ENCODE peak calls at places on chromosomes 3 and 15, in nine cellular contexts. One of them, this sample, is unnamed.

GRCh38 chr15:81032818-81033217 is 32.1 kb downstream of the TLNRD1 start:
- DNase-seq in Daoy: no peak
- DNase-seq in lower lobe of right lung: no peak
- DNase-seq in IMR-90: no peak
- DNase-seq in stimulated activated CD4-positive, alpha-beta T cell treated with anti-CD3 and anti-CD28 coated beads, Interleukin-12 subunit alpha, Interleukin-12 subunit beta, amount 100 ng/mL, for 4 hours: no peak
- DNase-seq in NCI-H2171 treated with DMSO at 0.1 percent for 48 hours: no peak
- DNase-seq in colonic mucosa: no peak
- DNase-seq in RCC 7860: no peak
- DNase-seq in T-helper 2 cell: no peak
- DNase-seq in this sample: no peak

GRCh38 chr3:187101184-187102072 is 37.9 kb downstream of the RPL39L start:
- DNase-seq in IMR-90: peak; percentile 71
- DNase-seq in Daoy: peak; percentile 82
- DNase-seq in T-helper 2 cell: no peak
- DNase-seq in lower lobe of right lung: peak; percentile 70
- DNase-seq in colonic mucosa: peak; percentile 70
- DNase-seq in RCC 7860: no peak
- DNase-seq in stimulated activated CD4-positive, alpha-beta T cell treated with anti-CD3 and anti-CD28 coated beads, Interleukin-12 subunit alpha, Interleukin-12 subunit beta, amount 100 ng/mL, for 4 hours: peak; percentile 45
- DNase-seq in NCI-H2171 treated with DMSO at 0.1 percent for 48 hours: no peak
- DNase-seq in this sample: peak; percentile 15

GRCh38 chr15:20356444-20357138 is 185.0 kb downstream of the GOLGA6L6 start:
- DNase-seq in NCI-H2171 treated with DMSO at 0.1 percent for 48 hours: no peak
- DNase-seq in Daoy: peak; percentile 75
- DNase-seq in colonic mucosa: no peak
- DNase-seq in T-helper 2 cell: peak; percentile 48
- DNase-seq in IMR-90: no peak
- DNase-seq in RCC 7860: peak; percentile 46
- DNase-seq in stimulated activated CD4-positive, alpha-beta T cell treated with anti-CD3 and anti-CD28 coated beads, Interleukin-12 subunit alpha, Interleukin-12 subunit beta, amount 100 ng/mL, for 4 hours: peak; percentile 84
- DNase-seq in lower lobe of right lung: peak; percentile 73
- DNase-seq in this sample: peak; percentile 52

GRCh38 chr3:26827169-26827568 is 204.6 kb downstream of the LRRC3B start:
- DNase-seq in stimulated activated CD4-positive, alpha-beta T cell treated with anti-CD3 and anti-CD28 coated beads, Interleukin-12 subunit alpha, Interleukin-12 subunit beta, amount 100 ng/mL, for 4 hours: no peak
- DNase-seq in RCC 7860: no peak
- DNase-seq in T-helper 2 cell: no peak
- DNase-seq in IMR-90: no peak
- DNase-seq in colonic mucosa: no peak
- DNase-seq in lower lobe of right lung: no peak
- DNase-seq in Daoy: no peak
- DNase-seq in NCI-H2171 treated with DMSO at 0.1 percent for 48 hours: no peak
- DNase-seq in this sample: no peak

GRCh38 chr15:80798911-80799310 is 19.7 kb downstream of the CEMIP start:
- DNase-seq in T-helper 2 cell: no peak
- DNase-seq in colonic mucosa: no peak
- DNase-seq in IMR-90: no peak
- DNase-seq in stimulated activated CD4-positive, alpha-beta T cell treated with anti-CD3 and anti-CD28 coated beads, Interleukin-12 subunit alpha, Interleukin-12 subunit beta, amount 100 ng/mL, for 4 hours: no peak
- DNase-seq in RCC 7860: no peak
- DNase-seq in lower lobe of right lung: no peak
- DNase-seq in NCI-H2171 treated with DMSO at 0.1 percent for 48 hours: no peak
- DNase-seq in Daoy: no peak
- DNase-seq in this sample: no peak

GRCh38 chr15:42344763-42345162 is 14.5 kb upstream of the CAPN3 start:
- DNase-seq in IMR-90: peak; percentile 83
- DNase-seq in stimulated activated CD4-positive, alpha-beta T cell treated with anti-CD3 and anti-CD28 coated beads, Interleukin-12 subunit alpha, Interleukin-12 subunit beta, amount 100 ng/mL, for 4 hours: no peak
- DNase-seq in colonic mucosa: no peak
- DNase-seq in lower lobe of right lung: no peak
- DNase-seq in NCI-H2171 treated with DMSO at 0.1 percent for 48 hours: no peak
- DNase-seq in T-helper 2 cell: no peak
- DNase-seq in Daoy: peak; percentile 9
- DNase-seq in RCC 7860: no peak
- DNase-seq in this sample: no peak

GRCh38 chr3:111210003-111210699 is 138.5 kb downstream of the NECTIN3 start:
- DNase-seq in Daoy: no peak
- DNase-seq in RCC 7860: no peak
- DNase-seq in IMR-90: peak; percentile 76
- DNase-seq in stimulated activated CD4-positive, alpha-beta T cell treated with anti-CD3 and anti-CD28 coated beads, Interleukin-12 subunit alpha, Interleukin-12 subunit beta, amount 100 ng/mL, for 4 hours: no peak
- DNase-seq in colonic mucosa: no peak
- DNase-seq in T-helper 2 cell: no peak
- DNase-seq in lower lobe of right lung: no peak
- DNase-seq in NCI-H2171 treated with DMSO at 0.1 percent for 48 hours: no peak
- DNase-seq in this sample: no peak

GRCh38 chr3:157174265-157174615 is 14.3 kb upstream of the CCNL1 start:
- DNase-seq in NCI-H2171 treated with DMSO at 0.1 percent for 48 hours: peak; percentile 81
- DNase-seq in colonic mucosa: peak; percentile 48
- DNase-seq in lower lobe of right lung: peak; percentile 64
- DNase-seq in T-helper 2 cell: no peak
- DNase-seq in IMR-90: no peak
- DNase-seq in Daoy: peak; percentile 30
- DNase-seq in stimulated activated CD4-positive, alpha-beta T cell treated with anti-CD3 and anti-CD28 coated beads, Interleukin-12 subunit alpha, Interleukin-12 subunit beta, amount 100 ng/mL, for 4 hours: peak; percentile 19
- DNase-seq in RCC 7860: no peak
- DNase-seq in this sample: no peak

GRCh38 chr15:39845582-39845981 is 62.9 kb upstream of the FSIP1 start:
- DNase-seq in RCC 7860: no peak
- DNase-seq in stimulated activated CD4-positive, alpha-beta T cell treated with anti-CD3 and anti-CD28 coated beads, Interleukin-12 subunit alpha, Interleukin-12 subunit beta, amount 100 ng/mL, for 4 hours: no peak
- DNase-seq in colonic mucosa: no peak
- DNase-seq in lower lobe of right lung: no peak
- DNase-seq in Daoy: no peak
- DNase-seq in IMR-90: no peak
- DNase-seq in T-helper 2 cell: no peak
- DNase-seq in NCI-H2171 treated with DMSO at 0.1 percent for 48 hours: no peak
- DNase-seq in this sample: no peak

GRCh38 chr3:127408684-127409420 is 121.0 kb upstream of the PRR20G start:
- DNase-seq in stimulated activated CD4-positive, alpha-beta T cell treated with anti-CD3 and anti-CD28 coated beads, Interleukin-12 subunit alpha, Interleukin-12 subunit beta, amount 100 ng/mL, for 4 hours: no peak
- DNase-seq in lower lobe of right lung: no peak
- DNase-seq in T-helper 2 cell: no peak
- DNase-seq in colonic mucosa: peak; percentile 12
- DNase-seq in NCI-H2171 treated with DMSO at 0.1 percent for 48 hours: no peak
- DNase-seq in IMR-90: no peak
- DNase-seq in RCC 7860: no peak
- DNase-seq in Daoy: no peak
- DNase-seq in this sample: no peak

GRCh38 chr15:28109626-28110415 is 10.7 kb upstream of the OCA2 start:
- DNase-seq in NCI-H2171 treated with DMSO at 0.1 percent for 48 hours: no peak
- DNase-seq in Daoy: no peak
- DNase-seq in IMR-90: no peak
- DNase-seq in lower lobe of right lung: no peak
- DNase-seq in colonic mucosa: no peak
- DNase-seq in T-helper 2 cell: no peak
- DNase-seq in RCC 7860: no peak
- DNase-seq in stimulated activated CD4-positive, alpha-beta T cell treated with anti-CD3 and anti-CD28 coated beads, Interleukin-12 subunit alpha, Interleukin-12 subunit beta, amount 100 ng/mL, for 4 hours: no peak
- DNase-seq in this sample: no peak

GRCh38 chr15:92683511-92683834 is 27.9 kb upstream of the FAM174B start:
- DNase-seq in Daoy: peak; percentile 29
- DNase-seq in T-helper 2 cell: no peak
- DNase-seq in lower lobe of right lung: no peak
- DNase-seq in NCI-H2171 treated with DMSO at 0.1 percent for 48 hours: peak; percentile 17
- DNase-seq in IMR-90: no peak
- DNase-seq in RCC 7860: no peak
- DNase-seq in colonic mucosa: peak; percentile 35
- DNase-seq in stimulated activated CD4-positive, alpha-beta T cell treated with anti-CD3 and anti-CD28 coated beads, Interleukin-12 subunit alpha, Interleukin-12 subunit beta, amount 100 ng/mL, for 4 hours: no peak
- DNase-seq in this sample: no peak

GRCh38 chr3:101898752-101899169 is 49.4 kb downstream of the NFKBIZ start:
- DNase-seq in NCI-H2171 treated with DMSO at 0.1 percent for 48 hours: no peak
- DNase-seq in stimulated activated CD4-positive, alpha-beta T cell treated with anti-CD3 and anti-CD28 coated beads, Interleukin-12 subunit alpha, Interleukin-12 subunit beta, amount 100 ng/mL, for 4 hours: no peak
- DNase-seq in colonic mucosa: no peak
- DNase-seq in IMR-90: no peak
- DNase-seq in Daoy: no peak
- DNase-seq in T-helper 2 cell: no peak
- DNase-seq in lower lobe of right lung: no peak
- DNase-seq in RCC 7860: no peak
- DNase-seq in this sample: no peak

GRCh38 chr3:184380210-184380626 is 364 bp downstream of the CHRD start:
- DNase-seq in T-helper 2 cell: no peak
- DNase-seq in stimulated activated CD4-positive, alpha-beta T cell treated with anti-CD3 and anti-CD28 coated beads, Interleukin-12 subunit alpha, Interleukin-12 subunit beta, amount 100 ng/mL, for 4 hours: no peak
- DNase-seq in NCI-H2171 treated with DMSO at 0.1 percent for 48 hours: peak; percentile 16
- DNase-seq in IMR-90: no peak
- DNase-seq in RCC 7860: no peak
- DNase-seq in lower lobe of right lung: peak; percentile 66
- DNase-seq in colonic mucosa: peak; percentile 55
- DNase-seq in Daoy: peak; percentile 65
- DNase-seq in this sample: no peak

GRCh38 chr3:171982829-171983228 is 56.5 kb upstream of the FNDC3B start:
- DNase-seq in T-helper 2 cell: no peak
- DNase-seq in lower lobe of right lung: no peak
- DNase-seq in stimulated activated CD4-positive, alpha-beta T cell treated with anti-CD3 and anti-CD28 coated beads, Interleukin-12 subunit alpha, Interleukin-12 subunit beta, amount 100 ng/mL, for 4 hours: no peak
- DNase-seq in colonic mucosa: no peak
- DNase-seq in RCC 7860: peak; percentile 35
- DNase-seq in NCI-H2171 treated with DMSO at 0.1 percent for 48 hours: no peak
- DNase-seq in Daoy: no peak
- DNase-seq in IMR-90: peak; percentile 87
- DNase-seq in this sample: peak; percentile 42

GRCh38 chr3:177294221-177294620 is 96.9 kb upstream of the TBL1XR1 start:
- DNase-seq in Daoy: no peak
- DNase-seq in lower lobe of right lung: no peak
- DNase-seq in IMR-90: peak; percentile 69
- DNase-seq in stimulated activated CD4-positive, alpha-beta T cell treated with anti-CD3 and anti-CD28 coated beads, Interleukin-12 subunit alpha, Interleukin-12 subunit beta, amount 100 ng/mL, for 4 hours: no peak
- DNase-seq in NCI-H2171 treated with DMSO at 0.1 percent for 48 hours: no peak
- DNase-seq in RCC 7860: peak; percentile 94
- DNase-seq in colonic mucosa: no peak
- DNase-seq in T-helper 2 cell: no peak
- DNase-seq in this sample: no peak

GRCh38 chr3:4343258-4343657 is 40.1 kb downstream of the SETMAR start:
- DNase-seq in Daoy: peak; percentile 40
- DNase-seq in lower lobe of right lung: no peak
- DNase-seq in IMR-90: peak; percentile 67
- DNase-seq in NCI-H2171 treated with DMSO at 0.1 percent for 48 hours: no peak
- DNase-seq in colonic mucosa: no peak
- DNase-seq in T-helper 2 cell: no peak
- DNase-seq in RCC 7860: no peak
- DNase-seq in stimulated activated CD4-positive, alpha-beta T cell treated with anti-CD3 and anti-CD28 coated beads, Interleukin-12 subunit alpha, Interleukin-12 subunit beta, amount 100 ng/mL, for 4 hours: no peak
- DNase-seq in this sample: no peak

GRCh38 chr3:52534281-52535183 is 875 bp upstream of the NT5DC2 start:
- DNase-seq in lower lobe of right lung: no peak
- DNase-seq in colonic mucosa: peak; percentile 28
- DNase-seq in IMR-90: peak; percentile 28
- DNase-seq in T-helper 2 cell: no peak
- DNase-seq in stimulated activated CD4-positive, alpha-beta T cell treated with anti-CD3 and anti-CD28 coated beads, Interleukin-12 subunit alpha, Interleukin-12 subunit beta, amount 100 ng/mL, for 4 hours: no peak
- DNase-seq in Daoy: no peak
- DNase-seq in NCI-H2171 treated with DMSO at 0.1 percent for 48 hours: no peak
- DNase-seq in RCC 7860: no peak
- DNase-seq in this sample: no peak

GRCh38 chr3:8988791-8989558 is 25.7 kb upstream of the RAD18 start:
- DNase-seq in lower lobe of right lung: no peak
- DNase-seq in colonic mucosa: no peak
- DNase-seq in RCC 7860: no peak
- DNase-seq in IMR-90: no peak
- DNase-seq in T-helper 2 cell: no peak
- DNase-seq in NCI-H2171 treated with DMSO at 0.1 percent for 48 hours: peak; percentile 2
- DNase-seq in stimulated activated CD4-positive, alpha-beta T cell treated with anti-CD3 and anti-CD28 coated beads, Interleukin-12 subunit alpha, Interleukin-12 subunit beta, amount 100 ng/mL, for 4 hours: no peak
- DNase-seq in Daoy: no peak
- DNase-seq in this sample: no peak

GRCh38 chr3:187968883-187969580 is 184.9 kb upstream of the LPP start:
- DNase-seq in IMR-90: peak; percentile 62
- DNase-seq in stimulated activated CD4-positive, alpha-beta T cell treated with anti-CD3 and anti-CD28 coated beads, Interleukin-12 subunit alpha, Interleukin-12 subunit beta, amount 100 ng/mL, for 4 hours: no peak
- DNase-seq in colonic mucosa: no peak
- DNase-seq in RCC 7860: no peak
- DNase-seq in NCI-H2171 treated with DMSO at 0.1 percent for 48 hours: no peak
- DNase-seq in lower lobe of right lung: no peak
- DNase-seq in Daoy: no peak
- DNase-seq in T-helper 2 cell: no peak
- DNase-seq in this sample: peak; percentile 35

GRCh38 chr3:138477801-138478200 is 43.4 kb downstream of the ESYT3 start:
- DNase-seq in NCI-H2171 treated with DMSO at 0.1 percent for 48 hours: no peak
- DNase-seq in T-helper 2 cell: no peak
- DNase-seq in IMR-90: peak; percentile 17
- DNase-seq in Daoy: no peak
- DNase-seq in colonic mucosa: no peak
- DNase-seq in RCC 7860: no peak
- DNase-seq in stimulated activated CD4-positive, alpha-beta T cell treated with anti-CD3 and anti-CD28 coated beads, Interleukin-12 subunit alpha, Interleukin-12 subunit beta, amount 100 ng/mL, for 4 hours: no peak
- DNase-seq in lower lobe of right lung: no peak
- DNase-seq in this sample: no peak

GRCh38 chr15:36363335-36363734 is 216.1 kb upstream of the CDIN1 start:
- DNase-seq in lower lobe of right lung: no peak
- DNase-seq in Daoy: peak; percentile 55
- DNase-seq in colonic mucosa: no peak
- DNase-seq in NCI-H2171 treated with DMSO at 0.1 percent for 48 hours: no peak
- DNase-seq in stimulated activated CD4-positive, alpha-beta T cell treated with anti-CD3 and anti-CD28 coated beads, Interleukin-12 subunit alpha, Interleukin-12 subunit beta, amount 100 ng/mL, for 4 hours: no peak
- DNase-seq in IMR-90: peak; percentile 40
- DNase-seq in RCC 7860: no peak
- DNase-seq in T-helper 2 cell: no peak
- DNase-seq in this sample: no peak

GRCh38 chr3:185979721-185980121 is 41.9 kb upstream of the TRA2B start:
- DNase-seq in NCI-H2171 treated with DMSO at 0.1 percent for 48 hours: no peak
- DNase-seq in stimulated activated CD4-positive, alpha-beta T cell treated with anti-CD3 and anti-CD28 coated beads, Interleukin-12 subunit alpha, Interleukin-12 subunit beta, amount 100 ng/mL, for 4 hours: no peak
- DNase-seq in RCC 7860: no peak
- DNase-seq in Daoy: no peak
- DNase-seq in colonic mucosa: no peak
- DNase-seq in T-helper 2 cell: no peak
- DNase-seq in lower lobe of right lung: no peak
- DNase-seq in IMR-90: no peak
- DNase-seq in this sample: no peak

GRCh38 chr3:27721717-27722564 is at the start of gene EOMES:
- DNase-seq in NCI-H2171 treated with DMSO at 0.1 percent for 48 hours: peak; percentile 77
- DNase-seq in IMR-90: no peak
- DNase-seq in colonic mucosa: peak; percentile 29
- DNase-seq in RCC 7860: no peak
- DNase-seq in T-helper 2 cell: no peak
- DNase-seq in Daoy: peak; percentile 67
- DNase-seq in stimulated activated CD4-positive, alpha-beta T cell treated with anti-CD3 and anti-CD28 coated beads, Interleukin-12 subunit alpha, Interleukin-12 subunit beta, amount 100 ng/mL, for 4 hours: peak; percentile 56
- DNase-seq in lower lobe of right lung: peak; percentile 52
- DNase-seq in this sample: no peak

GRCh38 chr3:32303051-32303786 is 64.7 kb downstream of the CMTM8 start:
- DNase-seq in RCC 7860: no peak
- DNase-seq in IMR-90: no peak
- DNase-seq in lower lobe of right lung: no peak
- DNase-seq in colonic mucosa: no peak
- DNase-seq in Daoy: no peak
- DNase-seq in stimulated activated CD4-positive, alpha-beta T cell treated with anti-CD3 and anti-CD28 coated beads, Interleukin-12 subunit alpha, Interleukin-12 subunit beta, amount 100 ng/mL, for 4 hours: no peak
- DNase-seq in NCI-H2171 treated with DMSO at 0.1 percent for 48 hours: no peak
- DNase-seq in T-helper 2 cell: no peak
- DNase-seq in this sample: no peak

GRCh38 chr15:29103825-29104565 is 165.6 kb downstream of the NSMCE3 start:
- DNase-seq in IMR-90: peak; percentile 68
- DNase-seq in T-helper 2 cell: peak; percentile 29
- DNase-seq in Daoy: peak; percentile 79
- DNase-seq in lower lobe of right lung: peak; percentile 57
- DNase-seq in stimulated activated CD4-positive, alpha-beta T cell treated with anti-CD3 and anti-CD28 coated beads, Interleukin-12 subunit alpha, Interleukin-12 subunit beta, amount 100 ng/mL, for 4 hours: peak; percentile 58
- DNase-seq in colonic mucosa: peak; percentile 58
- DNase-seq in RCC 7860: peak; percentile 16
- DNase-seq in NCI-H2171 treated with DMSO at 0.1 percent for 48 hours: no peak
- DNase-seq in this sample: peak; percentile 41

GRCh38 chr15:31221936-31222515 is 104.6 kb upstream of the KLF13 start:
- DNase-seq in IMR-90: no peak
- DNase-seq in stimulated activated CD4-positive, alpha-beta T cell treated with anti-CD3 and anti-CD28 coated beads, Interleukin-12 subunit alpha, Interleukin-12 subunit beta, amount 100 ng/mL, for 4 hours: no peak
- DNase-seq in lower lobe of right lung: no peak
- DNase-seq in colonic mucosa: no peak
- DNase-seq in Daoy: no peak
- DNase-seq in RCC 7860: no peak
- DNase-seq in NCI-H2171 treated with DMSO at 0.1 percent for 48 hours: no peak
- DNase-seq in T-helper 2 cell: no peak
- DNase-seq in this sample: no peak

GRCh38 chr15:40340740-40341400 is at the start of gene CCDC9B:
- DNase-seq in T-helper 2 cell: no peak
- DNase-seq in NCI-H2171 treated with DMSO at 0.1 percent for 48 hours: peak; percentile 93
- DNase-seq in lower lobe of right lung: peak; percentile 92
- DNase-seq in stimulated activated CD4-positive, alpha-beta T cell treated with anti-CD3 and anti-CD28 coated beads, Interleukin-12 subunit alpha, Interleukin-12 subunit beta, amount 100 ng/mL, for 4 hours: no peak
- DNase-seq in IMR-90: peak; percentile 84
- DNase-seq in Daoy: peak; percentile 89
- DNase-seq in RCC 7860: peak; percentile 71
- DNase-seq in colonic mucosa: peak; percentile 99
- DNase-seq in this sample: peak; percentile 79

GRCh38 chr3:51408021-51408420 is 16.9 kb downstream of the RBM15B start:
- DNase-seq in T-helper 2 cell: no peak
- DNase-seq in RCC 7860: no peak
- DNase-seq in Daoy: no peak
- DNase-seq in NCI-H2171 treated with DMSO at 0.1 percent for 48 hours: no peak
- DNase-seq in colonic mucosa: no peak
- DNase-seq in lower lobe of right lung: no peak
- DNase-seq in stimulated activated CD4-positive, alpha-beta T cell treated with anti-CD3 and anti-CD28 coated beads, Interleukin-12 subunit alpha, Interleukin-12 subunit beta, amount 100 ng/mL, for 4 hours: no peak
- DNase-seq in IMR-90: no peak
- DNase-seq in this sample: no peak

GRCh38 chr15:29452881-29453731 is 183.5 kb upstream of the NSMCE3 start:
- DNase-seq in RCC 7860: no peak
- DNase-seq in colonic mucosa: no peak
- DNase-seq in Daoy: peak; percentile 40
- DNase-seq in IMR-90: no peak
- DNase-seq in stimulated activated CD4-positive, alpha-beta T cell treated with anti-CD3 and anti-CD28 coated beads, Interleukin-12 subunit alpha, Interleukin-12 subunit beta, amount 100 ng/mL, for 4 hours: no peak
- DNase-seq in lower lobe of right lung: no peak
- DNase-seq in T-helper 2 cell: no peak
- DNase-seq in NCI-H2171 treated with DMSO at 0.1 percent for 48 hours: no peak
- DNase-seq in this sample: no peak

GRCh38 chr3:109927161-109927560 is 589.8 kb upstream of the DPPA4 start:
- DNase-seq in lower lobe of right lung: no peak
- DNase-seq in NCI-H2171 treated with DMSO at 0.1 percent for 48 hours: no peak
- DNase-seq in colonic mucosa: no peak
- DNase-seq in RCC 7860: peak; percentile 98
- DNase-seq in stimulated activated CD4-positive, alpha-beta T cell treated with anti-CD3 and anti-CD28 coated beads, Interleukin-12 subunit alpha, Interleukin-12 subunit beta, amount 100 ng/mL, for 4 hours: no peak
- DNase-seq in T-helper 2 cell: no peak
- DNase-seq in Daoy: peak; percentile 77
- DNase-seq in IMR-90: peak; percentile 98
- DNase-seq in this sample: peak; percentile 93